ENCODE peak calls at places on chromosomes 5 and 9, in six cellular contexts. N is IMR-90; H is CD4-positive, CD25-positive, alpha-beta regulatory T cell; S is aorta; R is DND-41; Y is ovary. Z is an unnamed sample. For H3K4me1, the result is how much of the 10 kb centered on the place peaks cover.

GRCh38 chr5:180291943-180292831 is at the start of gene MAPK9:
- DNase-seq in R (peak), H (peak), N (peak), S (peak), Y (peak), Z (peak)

GRCh38 chr5:97229688-97230285 is 46.7 kb upstream of the RIOK2 start:
- DNase-seq in H (no peak), R (no peak), N (no peak), Y (no peak), S (no peak), Z (no peak)

GRCh38 chr9:106060885-106061284 is 366.5 kb downstream of the TMEM38B start:
- DNase-seq in N (no peak), R (no peak), Y (no peak), S (no peak), H (no peak), Z (no peak)

GRCh38 chr9:132986586-132986985 is 8.1 kb downstream of the GFI1B start:
- DNase-seq in R (no peak), N (no peak), Y (no peak), H (no peak), S (no peak), Z (no peak)

GRCh38 chr5:122141751-122142150 is 12.4 kb downstream of the ZNF474 start:
- DNase-seq in Y (no peak), H (no peak), N (peak), R (no peak), S (no peak), Z (no peak)

GRCh38 chr5:127089206-127089605 is 15.9 kb upstream of the C5orf63 start:
- DNase-seq in N (peak), Y (no peak), S (no peak), H (no peak), R (no peak), Z (no peak)

GRCh38 chr9:111621895-111622480 is 9.1 kb upstream of the DNAJC25 start:
- DNase-seq in H (no peak), S (no peak), Y (no peak), N (peak), R (peak), Z (no peak)

GRCh38 chr5:96050273-96050880 is 88.7 kb upstream of the ELL2 start:
- DNase-seq in S (no peak), Y (no peak), N (no peak), R (no peak), H (no peak), Z (no peak)

GRCh38 chr5:160961030-160961429 is 109.0 kb upstream of the ATP10B start:
- DNase-seq in H (no peak), R (no peak), N (no peak), S (no peak), Y (no peak), Z (no peak)

GRCh38 chr9:97980918-97981827 is 2.0 kb upstream of the ANP32B start:
- DNase-seq in Y (no peak), S (no peak), N (no peak), H (no peak), R (no peak), Z (peak)

GRCh38 chr5:142680605-142681259 is 5.2 kb downstream of the FGF1 start:
- DNase-seq in Y (no peak), S (no peak), R (no peak), N (peak), H (no peak), Z (no peak)

DNA sequence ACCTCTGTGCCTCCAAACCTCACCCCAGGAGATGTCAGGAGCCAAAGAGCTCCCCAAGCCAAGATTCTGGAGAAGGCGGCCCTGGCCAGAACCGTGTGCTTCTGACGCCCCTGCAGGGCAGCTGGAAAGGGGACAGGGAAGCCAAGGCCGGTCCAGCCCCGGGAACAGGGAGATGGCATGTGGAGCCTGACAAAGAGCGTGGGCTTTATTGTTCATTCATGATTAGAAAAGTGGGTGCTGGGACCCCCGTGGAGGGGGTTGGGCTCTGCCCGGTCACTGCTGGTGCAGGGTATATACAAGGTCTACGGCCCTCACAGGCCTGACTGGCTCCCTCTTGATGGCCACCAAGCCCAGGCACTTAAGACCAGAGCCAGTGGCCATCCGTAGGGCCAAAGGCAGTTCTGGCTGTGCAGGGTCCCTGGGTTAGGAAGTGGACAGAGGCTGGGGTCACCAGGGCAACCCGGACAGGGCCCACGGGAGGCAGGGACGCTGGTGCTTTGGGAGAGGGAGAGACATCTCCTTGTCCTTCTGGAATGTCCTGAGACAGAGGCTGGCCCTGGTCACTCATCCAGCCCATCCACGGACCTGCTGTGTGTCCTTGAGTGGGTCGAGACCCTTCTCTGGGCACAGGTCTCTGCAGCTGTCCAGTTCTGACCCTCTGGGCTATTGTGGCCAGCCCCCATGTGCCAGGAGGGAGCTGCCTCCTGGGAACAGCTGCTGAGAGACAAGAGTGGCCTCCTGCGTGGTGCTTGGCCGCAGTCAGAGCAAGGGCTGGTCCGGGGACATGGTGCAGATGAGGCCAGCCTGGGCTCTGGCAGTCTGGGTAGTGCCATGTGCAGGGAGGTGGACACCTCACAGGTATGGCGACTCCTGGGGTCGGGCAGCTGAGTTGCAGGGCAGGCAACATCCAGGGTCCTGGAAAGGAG is 12.5 kb downstream of the NINJ1 start:
- DNase-seq in H (no peak), N (no peak), R (no peak), S (peak), Y (peak), Z (peak)
- H3K4me1 ChIP-seq in H (under half), N (under half), R (under half), S (under half), Y (under half), Z (under half)

DNA sequence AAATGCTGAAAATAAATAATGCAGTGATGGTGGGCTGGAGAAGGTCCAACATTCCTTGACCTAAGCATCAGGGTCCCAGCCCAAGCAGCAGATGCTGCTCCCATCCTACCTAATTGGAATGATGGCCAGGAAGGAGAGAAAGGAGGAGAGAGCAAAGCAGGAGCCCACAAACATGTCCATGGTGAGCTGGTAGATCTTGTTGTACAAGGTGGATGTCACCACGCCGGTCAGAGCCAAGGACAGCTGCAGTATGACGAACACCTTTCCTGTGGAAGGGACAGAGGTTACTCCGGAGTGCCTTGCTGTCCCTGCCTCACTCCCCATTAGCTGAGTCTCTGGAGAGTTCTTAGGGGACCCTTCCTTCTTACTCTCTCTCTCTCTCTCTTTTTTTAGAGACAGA is 4.3 kb downstream of the SLC46A2 start:
- DNase-seq in R (no peak), Y (no peak), H (no peak), S (no peak), N (no peak), Z (no peak)
- H3K27ac ChIP-seq in R (no peak), Y (no peak), H (no peak), S (no peak), N (no peak), Z (no peak)

GRCh38 chr9:38009035-38009501 is 60.0 kb downstream of the SHB start:
- DNase-seq in H (no peak), N (no peak), Y (no peak), R (no peak), S (no peak), Z (no peak)
- H3K4me1 ChIP-seq in H (under half), N (under half), Y (under half), R (under half), S (under half), Z (under half)

GRCh38 chr9:93097496-93098205 is 1.6 kb downstream of the CARD19 start:
- DNase-seq in H (no peak), N (peak), Y (peak), R (no peak), S (peak), Z (no peak)
- H3K27ac ChIP-seq in H (peak), N (peak), Y (peak), R (no peak), S (peak), Z (peak)

GRCh38 chr5:129111351-129111750 is 16.8 kb downstream of the ISOC1 start:
- DNase-seq in Y (no peak), S (no peak), N (no peak), H (no peak), R (no peak), Z (no peak)
- H3K4me1 ChIP-seq in Y (under half), S (under half), N (under half), H (under half), R (under half), Z (under half)

GRCh38 chr5:149294872-149295829 is 23.5 kb downstream of the AFAP1L1 start:
- DNase-seq in H (no peak), S (no peak), Y (no peak), R (no peak), N (no peak), Z (no peak)
- H3K27ac ChIP-seq in H (no peak), S (no peak), Y (no peak), R (no peak), N (no peak), Z (peak)

DNA sequence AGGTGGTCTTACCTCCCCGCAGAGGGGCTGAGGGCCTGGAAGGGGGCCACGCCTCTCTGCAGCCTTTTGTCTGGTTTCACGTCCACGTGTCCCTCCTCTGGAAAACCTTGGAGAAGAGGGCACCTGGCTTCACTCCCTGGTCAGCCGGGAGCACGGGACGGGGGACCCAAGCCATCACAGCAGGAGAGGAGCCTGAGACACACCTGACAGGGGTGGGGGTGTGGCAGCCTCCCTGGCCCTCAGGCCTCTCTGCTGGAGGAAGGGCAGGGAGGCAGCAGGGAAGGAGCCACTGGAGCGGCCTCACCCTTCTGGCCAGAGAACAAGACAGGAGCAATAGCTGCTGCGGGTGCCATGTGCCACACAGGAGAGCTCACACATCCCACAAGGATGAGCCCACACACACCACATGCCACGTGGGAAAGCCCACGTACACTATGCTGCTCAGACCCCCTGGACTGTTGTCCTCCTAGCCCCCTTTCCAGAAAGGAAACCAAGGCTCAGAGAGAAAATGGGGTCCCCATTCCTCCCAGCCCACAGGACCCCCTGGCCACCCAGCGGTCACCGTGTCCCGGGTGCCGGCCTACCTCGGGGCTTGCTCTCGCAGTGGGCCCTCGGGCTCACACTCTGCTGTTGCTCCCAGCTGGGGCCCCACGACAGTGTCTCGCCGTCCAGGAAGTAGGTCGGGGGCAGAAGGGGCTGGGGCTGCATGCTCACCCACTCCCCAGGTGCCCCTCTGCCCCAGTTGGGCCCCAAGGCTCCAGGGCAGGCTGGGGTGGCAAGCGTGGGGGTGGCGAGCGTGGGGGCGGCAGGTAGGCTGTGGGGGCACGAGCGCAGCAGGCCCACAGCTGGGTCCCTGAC is 18.2 kb downstream of the CCDC187 start:
- DNase-seq in H (no peak), R (no peak), N (no peak), Y (no peak), S (no peak), Z (peak)
- H3K4me1 ChIP-seq in H (under half), R (under half), N (under half), Y (under half), S (under half), Z (under half)

GRCh38 chr5:14109041-14109747 is 33.9 kb upstream of the TRIO start:
- DNase-seq in S (no peak), H (no peak), N (peak), R (no peak), Y (no peak), Z (peak)

GRCh38 chr5:14108170-14108996 is 34.8 kb upstream of the TRIO start:
- DNase-seq in R (no peak), Y (peak), S (peak), N (peak), H (no peak), Z (peak)

GRCh38 chr5:14110196-14110595 is 32.9 kb upstream of the TRIO start:
- DNase-seq in N (peak), R (no peak), S (no peak), Y (no peak), H (no peak), Z (no peak)

GRCh38 chr5:14110680-14111079 is 32.5 kb upstream of the TRIO start:
- DNase-seq in S (no peak), R (no peak), H (no peak), Y (no peak), N (peak), Z (no peak)

GRCh38 chr5:14109771-14110170 is 33.4 kb upstream of the TRIO start:
- DNase-seq in R (no peak), N (peak), H (no peak), S (no peak), Y (no peak), Z (no peak)
- H3K27ac ChIP-seq in R (no peak), N (no peak), H (no peak), S (no peak), Y (no peak), Z (no peak)